ENCODE peak calls at places on chromosome 1, in eight cellular contexts. One of them, this sample, is unnamed.

GRCh38 chr1:81801032-81801833 is 499 bp downstream of the ADGRL2 start:
- DNase-seq in Calu3: peak
- DNase-seq in coronary artery: peak
- DNase-seq in cardiac muscle cell: peak
- DNase-seq in B cell: no peak
- DNase-seq in IMR-90: peak
- DNase-seq in CD4-positive, alpha-beta T cell: no peak
- DNase-seq in epithelial cell of esophagus: peak
- DNase-seq in this sample: peak

GRCh38 chr1:230501845-230502244 is 75.7 kb upstream of the PGBD5 start:
- DNase-seq in Calu3: peak
- DNase-seq in coronary artery: no peak
- DNase-seq in cardiac muscle cell: no peak
- DNase-seq in B cell: no peak
- DNase-seq in IMR-90: no peak
- DNase-seq in CD4-positive, alpha-beta T cell: no peak
- DNase-seq in epithelial cell of esophagus: peak
- DNase-seq in this sample: no peak

GRCh38 chr1:173195596-173196088 is 11.5 kb downstream of the TNFSF4 start:
- DNase-seq in Calu3: no peak
- DNase-seq in coronary artery: no peak
- DNase-seq in cardiac muscle cell: no peak
- DNase-seq in B cell: peak
- DNase-seq in IMR-90: no peak
- DNase-seq in CD4-positive, alpha-beta T cell: no peak
- DNase-seq in epithelial cell of esophagus: no peak
- DNase-seq in this sample: no peak

GRCh38 chr1:162538815-162539431 is 22.6 kb upstream of the UAP1 start:
- DNase-seq in Calu3: peak
- DNase-seq in coronary artery: no peak
- DNase-seq in cardiac muscle cell: no peak
- DNase-seq in B cell: no peak
- DNase-seq in IMR-90: peak
- DNase-seq in CD4-positive, alpha-beta T cell: no peak
- DNase-seq in epithelial cell of esophagus: peak
- DNase-seq in this sample: peak

GRCh38 chr1:20494609-20495311 is 8.8 kb upstream of the CAMK2N1 start:
- DNase-seq in Calu3: no peak
- DNase-seq in coronary artery: no peak
- DNase-seq in cardiac muscle cell: no peak
- DNase-seq in B cell: no peak
- DNase-seq in IMR-90: peak
- DNase-seq in CD4-positive, alpha-beta T cell: no peak
- DNase-seq in epithelial cell of esophagus: peak
- DNase-seq in this sample: peak

GRCh38 chr1:208179850-208180416 is 64.3 kb downstream of the PLXNA2 start:
- DNase-seq in Calu3: no peak
- DNase-seq in coronary artery: no peak
- DNase-seq in cardiac muscle cell: peak
- DNase-seq in B cell: no peak
- DNase-seq in IMR-90: no peak
- DNase-seq in CD4-positive, alpha-beta T cell: no peak
- DNase-seq in epithelial cell of esophagus: no peak
- DNase-seq in this sample: no peak

GRCh38 chr1:242890211-242890741 is 364.8 kb downstream of the CEP170 start:
- DNase-seq in Calu3: peak
- DNase-seq in coronary artery: no peak
- DNase-seq in cardiac muscle cell: peak
- DNase-seq in B cell: no peak
- DNase-seq in IMR-90: no peak
- DNase-seq in CD4-positive, alpha-beta T cell: no peak
- DNase-seq in epithelial cell of esophagus: peak
- DNase-seq in this sample: no peak

GRCh38 chr1:90443340-90443739 is 273.8 kb downstream of the BARHL2 start:
- DNase-seq in Calu3: no peak
- DNase-seq in coronary artery: no peak
- DNase-seq in cardiac muscle cell: no peak
- DNase-seq in B cell: no peak
- DNase-seq in IMR-90: no peak
- DNase-seq in CD4-positive, alpha-beta T cell: no peak
- DNase-seq in epithelial cell of esophagus: peak
- DNase-seq in this sample: no peak

GRCh38 chr1:60245371-60245770 is 171.8 kb upstream of the C1orf87 start:
- DNase-seq in Calu3: no peak
- DNase-seq in coronary artery: no peak
- DNase-seq in cardiac muscle cell: no peak
- DNase-seq in B cell: no peak
- DNase-seq in IMR-90: no peak
- DNase-seq in CD4-positive, alpha-beta T cell: no peak
- DNase-seq in epithelial cell of esophagus: no peak
- DNase-seq in this sample: peak

GRCh38 chr1:177913762-177914540 is 55.9 kb downstream of the SEC16B start:
- DNase-seq in Calu3: peak
- DNase-seq in coronary artery: no peak
- DNase-seq in cardiac muscle cell: peak
- DNase-seq in B cell: no peak
- DNase-seq in IMR-90: peak
- DNase-seq in CD4-positive, alpha-beta T cell: no peak
- DNase-seq in epithelial cell of esophagus: peak
- DNase-seq in this sample: peak

GRCh38 chr1:219826290-219826689 is 102.1 kb downstream of the SLC30A10 start:
- DNase-seq in Calu3: no peak
- DNase-seq in coronary artery: no peak
- DNase-seq in cardiac muscle cell: no peak
- DNase-seq in B cell: no peak
- DNase-seq in IMR-90: no peak
- DNase-seq in CD4-positive, alpha-beta T cell: no peak
- DNase-seq in epithelial cell of esophagus: no peak
- DNase-seq in this sample: no peak

GRCh38 chr1:234708700-234709395 is 98.9 kb upstream of the IRF2BP2 start:
- DNase-seq in Calu3: no peak
- DNase-seq in coronary artery: no peak
- DNase-seq in cardiac muscle cell: no peak
- DNase-seq in B cell: no peak
- DNase-seq in IMR-90: no peak
- DNase-seq in CD4-positive, alpha-beta T cell: no peak
- DNase-seq in epithelial cell of esophagus: peak
- DNase-seq in this sample: peak

GRCh38 chr1:117598489-117598888 is 7.4 kb upstream of the TENT5C start:
- DNase-seq in Calu3: no peak
- DNase-seq in coronary artery: peak
- DNase-seq in cardiac muscle cell: no peak
- DNase-seq in B cell: peak
- DNase-seq in IMR-90: no peak
- DNase-seq in CD4-positive, alpha-beta T cell: no peak
- DNase-seq in epithelial cell of esophagus: no peak
- DNase-seq in this sample: no peak

GRCh38 chr1:239912471-239912870 is 179.2 kb upstream of the FMN2 start:
- DNase-seq in Calu3: no peak
- DNase-seq in coronary artery: no peak
- DNase-seq in cardiac muscle cell: no peak
- DNase-seq in B cell: no peak
- DNase-seq in IMR-90: peak
- DNase-seq in CD4-positive, alpha-beta T cell: no peak
- DNase-seq in epithelial cell of esophagus: peak
- DNase-seq in this sample: peak

GRCh38 chr1:156241311-156241811 is 623 bp upstream of the BGLAP start:
- DNase-seq in Calu3: no peak
- DNase-seq in coronary artery: no peak
- DNase-seq in cardiac muscle cell: no peak
- DNase-seq in B cell: no peak
- DNase-seq in IMR-90: peak
- DNase-seq in CD4-positive, alpha-beta T cell: no peak
- DNase-seq in epithelial cell of esophagus: peak
- DNase-seq in this sample: peak

GRCh38 chr1:41513388-41513745 is 28.9 kb upstream of the EDN2 start:
- DNase-seq in Calu3: no peak
- DNase-seq in coronary artery: no peak
- DNase-seq in cardiac muscle cell: no peak
- DNase-seq in B cell: no peak
- DNase-seq in IMR-90: no peak
- DNase-seq in CD4-positive, alpha-beta T cell: peak
- DNase-seq in epithelial cell of esophagus: no peak
- DNase-seq in this sample: no peak

GRCh38 chr1:41511239-41511540 is 26.7 kb upstream of the EDN2 start:
- DNase-seq in Calu3: no peak
- DNase-seq in coronary artery: no peak
- DNase-seq in cardiac muscle cell: no peak
- DNase-seq in B cell: no peak
- DNase-seq in IMR-90: no peak
- DNase-seq in CD4-positive, alpha-beta T cell: no peak
- DNase-seq in epithelial cell of esophagus: no peak
- DNase-seq in this sample: no peak

GRCh38 chr1:41510531-41511238 is 26.2 kb upstream of the EDN2 start:
- DNase-seq in Calu3: no peak
- DNase-seq in coronary artery: no peak
- DNase-seq in cardiac muscle cell: no peak
- DNase-seq in B cell: no peak
- DNase-seq in IMR-90: no peak
- DNase-seq in CD4-positive, alpha-beta T cell: no peak
- DNase-seq in epithelial cell of esophagus: no peak
- DNase-seq in this sample: no peak

GRCh38 chr1:41514381-41514780 is 29.9 kb upstream of the EDN2 start:
- DNase-seq in Calu3: peak
- DNase-seq in coronary artery: no peak
- DNase-seq in cardiac muscle cell: no peak
- DNase-seq in B cell: no peak
- DNase-seq in IMR-90: no peak
- DNase-seq in CD4-positive, alpha-beta T cell: no peak
- DNase-seq in epithelial cell of esophagus: no peak
- DNase-seq in this sample: no peak

DNA sequence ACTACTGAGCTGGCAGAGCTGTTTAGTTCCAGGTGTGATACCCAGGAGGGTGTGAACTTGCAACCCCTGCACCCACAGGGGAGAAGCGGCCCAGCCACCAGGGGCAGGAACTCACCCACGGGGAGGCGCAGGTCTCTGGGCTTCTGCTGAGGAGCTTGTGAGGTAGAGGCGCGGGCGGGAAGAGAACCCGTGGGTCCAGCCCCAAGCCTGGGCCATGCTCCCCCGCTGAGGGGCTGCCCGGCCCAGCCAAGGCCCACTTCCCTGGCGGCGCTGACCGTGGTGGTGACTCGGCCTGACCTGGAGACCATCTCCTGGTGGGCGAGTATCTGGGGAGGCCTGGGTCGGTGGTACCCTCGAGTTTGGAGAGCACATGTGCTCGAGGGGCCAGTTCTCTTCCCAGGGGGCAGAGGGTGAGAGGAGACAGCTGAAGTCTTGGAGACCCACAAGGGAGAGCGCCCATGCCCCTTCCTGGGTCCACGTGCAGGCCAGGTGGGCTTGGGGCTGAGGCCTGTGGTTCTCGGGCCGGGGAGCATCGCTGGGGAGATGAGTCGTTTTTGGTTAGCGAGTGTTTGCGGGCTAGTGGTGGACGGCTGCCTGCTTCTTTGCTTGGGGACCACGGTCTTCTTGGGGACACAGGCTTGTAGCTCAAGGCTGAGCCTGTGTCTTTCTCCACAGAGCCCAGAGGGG is 28.4 kb upstream of the EDN2 start:
- DNase-seq in Calu3: no peak
- DNase-seq in coronary artery: no peak
- DNase-seq in cardiac muscle cell: no peak
- DNase-seq in B cell: no peak
- DNase-seq in IMR-90: no peak
- DNase-seq in CD4-positive, alpha-beta T cell: no peak
- DNase-seq in epithelial cell of esophagus: no peak
- DNase-seq in this sample: no peak
- TF ChIP-seq CTCF in Calu3: no peak
- TF ChIP-seq CTCF in coronary artery: no peak
- TF ChIP-seq CTCF in cardiac muscle cell: no peak
- TF ChIP-seq CTCF in B cell: no peak
- TF ChIP-seq CTCF in IMR-90: no peak
- TF ChIP-seq CTCF in CD4-positive, alpha-beta T cell: no peak
- TF ChIP-seq CTCF in epithelial cell of esophagus: no peak
- TF ChIP-seq CTCF in this sample: no peak

DNA sequence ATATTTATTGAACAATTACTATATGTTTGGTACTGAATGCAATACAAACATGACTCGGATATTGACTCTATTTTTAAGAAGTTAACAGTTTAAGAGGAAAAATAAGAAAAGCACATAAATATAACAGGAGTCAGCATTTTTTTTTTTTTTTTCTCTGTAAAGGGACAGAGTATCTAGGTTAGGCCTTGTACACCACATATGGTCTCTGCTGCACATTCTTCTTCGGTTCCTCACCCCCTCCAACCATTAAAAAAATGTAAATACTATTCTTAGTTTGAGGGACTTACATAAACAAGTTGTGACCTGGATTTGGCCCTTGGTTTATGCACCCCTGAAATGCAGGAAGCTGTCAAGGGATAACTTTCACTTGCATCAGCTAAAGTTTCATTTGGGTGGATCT is 40.3 kb downstream of the PHC2 start:
- DNase-seq in Calu3: no peak
- DNase-seq in coronary artery: no peak
- DNase-seq in cardiac muscle cell: no peak
- DNase-seq in B cell: no peak
- DNase-seq in IMR-90: peak
- DNase-seq in CD4-positive, alpha-beta T cell: no peak
- DNase-seq in epithelial cell of esophagus: no peak
- DNase-seq in this sample: peak
- TF ChIP-seq CTCF in Calu3: no peak
- TF ChIP-seq CTCF in coronary artery: no peak
- TF ChIP-seq CTCF in cardiac muscle cell: no peak
- TF ChIP-seq CTCF in B cell: no peak
- TF ChIP-seq CTCF in IMR-90: no peak
- TF ChIP-seq CTCF in CD4-positive, alpha-beta T cell: no peak
- TF ChIP-seq CTCF in epithelial cell of esophagus: no peak
- TF ChIP-seq CTCF in this sample: no peak

GRCh38 chr1:163561570-163562295 is 240.0 kb downstream of the NUF2 start:
- DNase-seq in Calu3: peak
- DNase-seq in coronary artery: no peak
- DNase-seq in cardiac muscle cell: peak
- DNase-seq in B cell: no peak
- DNase-seq in IMR-90: no peak
- DNase-seq in CD4-positive, alpha-beta T cell: no peak
- DNase-seq in epithelial cell of esophagus: peak
- DNase-seq in this sample: peak
- TF ChIP-seq CTCF in Calu3: no peak
- TF ChIP-seq CTCF in coronary artery: no peak
- TF ChIP-seq CTCF in cardiac muscle cell: peak
- TF ChIP-seq CTCF in B cell: no peak
- TF ChIP-seq CTCF in IMR-90: peak
- TF ChIP-seq CTCF in CD4-positive, alpha-beta T cell: no peak
- TF ChIP-seq CTCF in epithelial cell of esophagus: peak
- TF ChIP-seq CTCF in this sample: peak

GRCh38 chr1:211591980-211592493 is 13.1 kb upstream of the SLC30A1 start:
- DNase-seq in Calu3: no peak
- DNase-seq in coronary artery: no peak
- DNase-seq in cardiac muscle cell: no peak
- DNase-seq in B cell: no peak
- DNase-seq in IMR-90: peak
- DNase-seq in CD4-positive, alpha-beta T cell: no peak
- DNase-seq in epithelial cell of esophagus: peak
- DNase-seq in this sample: peak
- TF ChIP-seq CTCF in Calu3: no peak
- TF ChIP-seq CTCF in coronary artery: no peak
- TF ChIP-seq CTCF in cardiac muscle cell: no peak
- TF ChIP-seq CTCF in B cell: no peak
- TF ChIP-seq CTCF in IMR-90: no peak
- TF ChIP-seq CTCF in CD4-positive, alpha-beta T cell: no peak
- TF ChIP-seq CTCF in epithelial cell of esophagus: no peak
- TF ChIP-seq CTCF in this sample: no peak

GRCh38 chr1:218658294-218658693 is 313.2 kb downstream of the TGFB2 start:
- DNase-seq in Calu3: no peak
- DNase-seq in coronary artery: no peak
- DNase-seq in cardiac muscle cell: no peak
- DNase-seq in B cell: no peak
- DNase-seq in IMR-90: peak
- DNase-seq in CD4-positive, alpha-beta T cell: no peak
- DNase-seq in epithelial cell of esophagus: no peak
- DNase-seq in this sample: no peak
- TF ChIP-seq CTCF in Calu3: no peak
- TF ChIP-seq CTCF in coronary artery: no peak
- TF ChIP-seq CTCF in cardiac muscle cell: no peak
- TF ChIP-seq CTCF in B cell: no peak
- TF ChIP-seq CTCF in IMR-90: peak
- TF ChIP-seq CTCF in CD4-positive, alpha-beta T cell: no peak
- TF ChIP-seq CTCF in epithelial cell of esophagus: no peak
- TF ChIP-seq CTCF in this sample: no peak

This sample was measured in cardiac fibroblast.